ENCODE peak calls at places on chromosome 4, in five cellular contexts. One of them, this sample, is unnamed.

GRCh38 chr4:90572996-90573395 is 445.8 kb downstream of the CCSER1 start:
- DNase-seq in naive thymus-derived CD4-positive, alpha-beta T cell: no peak
- DNase-seq in aorta: no peak
- DNase-seq in GM23338: no peak
- DNase-seq in neuronal stem cell: no peak
- DNase-seq in this sample: no peak

GRCh38 chr4:183639291-183639690 is 19.7 kb downstream of the RWDD4 start:
- DNase-seq in GM23338: no peak
- DNase-seq in aorta: no peak
- DNase-seq in neuronal stem cell: no peak
- DNase-seq in naive thymus-derived CD4-positive, alpha-beta T cell: no peak
- DNase-seq in this sample: no peak

GRCh38 chr4:4780634-4781287 is 78.7 kb upstream of the MSX1 start:
- DNase-seq in naive thymus-derived CD4-positive, alpha-beta T cell: no peak
- DNase-seq in aorta: peak; percentile 73
- DNase-seq in neuronal stem cell: no peak
- DNase-seq in GM23338: no peak
- DNase-seq in this sample: no peak

GRCh38 chr4:8167815-8168214 is 9.2 kb upstream of the ABLIM2 start:
- DNase-seq in aorta: no peak
- DNase-seq in GM23338: no peak
- DNase-seq in naive thymus-derived CD4-positive, alpha-beta T cell: no peak
- DNase-seq in neuronal stem cell: no peak
- DNase-seq in this sample: peak; percentile 45

GRCh38 chr4:26372525-26373172 is 51.8 kb downstream of the RBPJ start:
- DNase-seq in neuronal stem cell: no peak
- DNase-seq in naive thymus-derived CD4-positive, alpha-beta T cell: peak; percentile 40
- DNase-seq in GM23338: peak; percentile 35
- DNase-seq in aorta: no peak
- DNase-seq in this sample: peak; percentile 95

GRCh38 chr4:17038510-17039176 is 140.2 kb upstream of the LDB2 start:
- DNase-seq in neuronal stem cell: no peak
- DNase-seq in naive thymus-derived CD4-positive, alpha-beta T cell: no peak
- DNase-seq in GM23338: peak; percentile 28
- DNase-seq in aorta: no peak
- DNase-seq in this sample: no peak

GRCh38 chr4:107665001-107665400 is 55.0 kb downstream of the PAPSS1 start:
- DNase-seq in GM23338: no peak
- DNase-seq in neuronal stem cell: no peak
- DNase-seq in naive thymus-derived CD4-positive, alpha-beta T cell: no peak
- DNase-seq in aorta: no peak
- DNase-seq in this sample: no peak

GRCh38 chr4:22077571-22077970 is 129.0 kb upstream of the KCNIP4 start:
- DNase-seq in naive thymus-derived CD4-positive, alpha-beta T cell: no peak
- DNase-seq in GM23338: no peak
- DNase-seq in aorta: no peak
- DNase-seq in neuronal stem cell: no peak
- DNase-seq in this sample: no peak

GRCh38 chr4:99723555-99724450 is 66.2 kb upstream of the C4orf54 start:
- DNase-seq in naive thymus-derived CD4-positive, alpha-beta T cell: no peak
- DNase-seq in aorta: peak; percentile 81
- DNase-seq in GM23338: no peak
- DNase-seq in neuronal stem cell: no peak
- DNase-seq in this sample: peak; percentile 78

GRCh38 chr4:87011340-87012034 is 76.7 kb downstream of the AFF1 start:
- DNase-seq in neuronal stem cell: no peak
- DNase-seq in GM23338: peak; percentile 75
- DNase-seq in aorta: no peak
- DNase-seq in naive thymus-derived CD4-positive, alpha-beta T cell: no peak
- DNase-seq in this sample: no peak

GRCh38 chr4:74455361-74456055 is 10.6 kb downstream of the AREG start:
- DNase-seq in naive thymus-derived CD4-positive, alpha-beta T cell: no peak
- DNase-seq in aorta: no peak
- DNase-seq in GM23338: no peak
- DNase-seq in neuronal stem cell: no peak
- DNase-seq in this sample: no peak

GRCh38 chr4:169723207-169723606 is 34.5 kb downstream of the HPF1 start:
- DNase-seq in GM23338: peak; percentile 59
- DNase-seq in aorta: no peak
- DNase-seq in neuronal stem cell: no peak
- DNase-seq in naive thymus-derived CD4-positive, alpha-beta T cell: no peak
- DNase-seq in this sample: no peak

GRCh38 chr4:146654976-146655761 is 16.5 kb downstream of the POU4F2 start:
- DNase-seq in aorta: peak; percentile 71
- DNase-seq in GM23338: peak; percentile 72
- DNase-seq in naive thymus-derived CD4-positive, alpha-beta T cell: no peak
- DNase-seq in neuronal stem cell: peak; percentile 57
- DNase-seq in this sample: no peak

GRCh38 chr4:4606321-4606720 is 64.5 kb upstream of the STX18 start:
- DNase-seq in naive thymus-derived CD4-positive, alpha-beta T cell: no peak
- DNase-seq in aorta: no peak
- DNase-seq in GM23338: no peak
- DNase-seq in neuronal stem cell: no peak
- DNase-seq in this sample: no peak

GRCh38 chr4:182795446-182796238 is 121.5 kb downstream of the DCTD start:
- DNase-seq in GM23338: no peak
- DNase-seq in aorta: no peak
- DNase-seq in neuronal stem cell: no peak
- DNase-seq in naive thymus-derived CD4-positive, alpha-beta T cell: no peak
- DNase-seq in this sample: no peak

GRCh38 chr4:16914208-16914607 is 15.8 kb upstream of the LDB2 start:
- DNase-seq in naive thymus-derived CD4-positive, alpha-beta T cell: no peak
- DNase-seq in neuronal stem cell: no peak
- DNase-seq in GM23338: peak; percentile 69
- DNase-seq in aorta: no peak
- DNase-seq in this sample: peak; percentile 2

GRCh38 chr4:186851291-186852077 is 127.8 kb upstream of the FAT1 start:
- DNase-seq in GM23338: no peak
- DNase-seq in naive thymus-derived CD4-positive, alpha-beta T cell: no peak
- DNase-seq in aorta: no peak
- DNase-seq in neuronal stem cell: no peak
- DNase-seq in this sample: no peak

GRCh38 chr4:156764846-156765245 is 206.8 kb downstream of the PDGFC start:
- DNase-seq in aorta: no peak
- DNase-seq in naive thymus-derived CD4-positive, alpha-beta T cell: no peak
- DNase-seq in GM23338: no peak
- DNase-seq in neuronal stem cell: no peak
- DNase-seq in this sample: no peak

GRCh38 chr4:57691370-57691769 is 581.2 kb upstream of the IGFBP7 start:
- DNase-seq in neuronal stem cell: no peak
- DNase-seq in naive thymus-derived CD4-positive, alpha-beta T cell: no peak
- DNase-seq in aorta: no peak
- DNase-seq in GM23338: no peak
- DNase-seq in this sample: no peak

GRCh38 chr4:24809376-24809775 is 14.0 kb downstream of the SOD3 start:
- DNase-seq in naive thymus-derived CD4-positive, alpha-beta T cell: no peak
- DNase-seq in neuronal stem cell: no peak
- DNase-seq in aorta: no peak
- DNase-seq in GM23338: peak; percentile 74
- DNase-seq in this sample: no peak

GRCh38 chr4:119489305-119489704 is 139.3 kb downstream of the PDE5A start:
- DNase-seq in neuronal stem cell: no peak
- DNase-seq in aorta: no peak
- DNase-seq in naive thymus-derived CD4-positive, alpha-beta T cell: no peak
- DNase-seq in GM23338: no peak
- DNase-seq in this sample: no peak

GRCh38 chr4:147361726-147362125 is 119.2 kb upstream of the EDNRA start:
- DNase-seq in naive thymus-derived CD4-positive, alpha-beta T cell: no peak
- DNase-seq in neuronal stem cell: no peak
- DNase-seq in aorta: no peak
- DNase-seq in GM23338: no peak
- DNase-seq in this sample: no peak

GRCh38 chr4:74423101-74423500 is 21.8 kb upstream of the AREG start:
- DNase-seq in GM23338: no peak
- DNase-seq in aorta: no peak
- DNase-seq in naive thymus-derived CD4-positive, alpha-beta T cell: no peak
- DNase-seq in neuronal stem cell: no peak
- DNase-seq in this sample: no peak

GRCh38 chr4:124018383-124019317 is 622.1 kb downstream of the SPRY1 start:
- DNase-seq in GM23338: peak; percentile 6
- DNase-seq in aorta: no peak
- DNase-seq in neuronal stem cell: no peak
- DNase-seq in naive thymus-derived CD4-positive, alpha-beta T cell: no peak
- DNase-seq in this sample: no peak

GRCh38 chr4:143362392-143363046 is 25.8 kb downstream of the GAB1 start:
- DNase-seq in neuronal stem cell: no peak
- DNase-seq in GM23338: peak; percentile 32
- DNase-seq in naive thymus-derived CD4-positive, alpha-beta T cell: no peak
- DNase-seq in aorta: no peak
- DNase-seq in this sample: no peak

GRCh38 chr4:17812801-17813200 is 2.0 kb downstream of the NCAPG start:
- DNase-seq in neuronal stem cell: no peak
- DNase-seq in naive thymus-derived CD4-positive, alpha-beta T cell: no peak
- DNase-seq in aorta: no peak
- DNase-seq in GM23338: no peak
- DNase-seq in this sample: no peak

GRCh38 chr4:113893546-113893945 is 85.9 kb downstream of the ARSJ start:
- DNase-seq in neuronal stem cell: no peak
- DNase-seq in naive thymus-derived CD4-positive, alpha-beta T cell: no peak
- DNase-seq in GM23338: no peak
- DNase-seq in aorta: no peak
- DNase-seq in this sample: no peak

GRCh38 chr4:140158234-140159030 is 4.4 kb upstream of the MAML3 start:
- DNase-seq in GM23338: no peak
- DNase-seq in naive thymus-derived CD4-positive, alpha-beta T cell: no peak
- DNase-seq in aorta: no peak
- DNase-seq in neuronal stem cell: no peak
- DNase-seq in this sample: no peak

GRCh38 chr4:140100771-140101170 is 53.2 kb downstream of the MAML3 start:
- DNase-seq in GM23338: no peak
- DNase-seq in aorta: no peak
- DNase-seq in neuronal stem cell: no peak
- DNase-seq in naive thymus-derived CD4-positive, alpha-beta T cell: no peak
- DNase-seq in this sample: no peak

GRCh38 chr4:11472535-11472934 is 43.8 kb upstream of the HS3ST1 start:
- DNase-seq in aorta: no peak
- DNase-seq in GM23338: no peak
- DNase-seq in neuronal stem cell: no peak
- DNase-seq in naive thymus-derived CD4-positive, alpha-beta T cell: no peak
- DNase-seq in this sample: no peak

GRCh38 chr4:11469900-11470708 is 41.4 kb upstream of the HS3ST1 start:
- DNase-seq in neuronal stem cell: no peak
- DNase-seq in naive thymus-derived CD4-positive, alpha-beta T cell: no peak
- DNase-seq in aorta: no peak
- DNase-seq in GM23338: peak; percentile 22
- DNase-seq in this sample: no peak

GRCh38 chr4:11468901-11469300 is 40.2 kb upstream of the HS3ST1 start:
- DNase-seq in GM23338: peak; percentile 81
- DNase-seq in aorta: no peak
- DNase-seq in neuronal stem cell: no peak
- DNase-seq in naive thymus-derived CD4-positive, alpha-beta T cell: no peak
- DNase-seq in this sample: no peak

GRCh38 chr4:11471613-11472012 is 42.9 kb upstream of the HS3ST1 start:
- DNase-seq in aorta: no peak
- DNase-seq in naive thymus-derived CD4-positive, alpha-beta T cell: peak; percentile 69
- DNase-seq in GM23338: no peak
- DNase-seq in neuronal stem cell: no peak
- DNase-seq in this sample: no peak

DNA sequence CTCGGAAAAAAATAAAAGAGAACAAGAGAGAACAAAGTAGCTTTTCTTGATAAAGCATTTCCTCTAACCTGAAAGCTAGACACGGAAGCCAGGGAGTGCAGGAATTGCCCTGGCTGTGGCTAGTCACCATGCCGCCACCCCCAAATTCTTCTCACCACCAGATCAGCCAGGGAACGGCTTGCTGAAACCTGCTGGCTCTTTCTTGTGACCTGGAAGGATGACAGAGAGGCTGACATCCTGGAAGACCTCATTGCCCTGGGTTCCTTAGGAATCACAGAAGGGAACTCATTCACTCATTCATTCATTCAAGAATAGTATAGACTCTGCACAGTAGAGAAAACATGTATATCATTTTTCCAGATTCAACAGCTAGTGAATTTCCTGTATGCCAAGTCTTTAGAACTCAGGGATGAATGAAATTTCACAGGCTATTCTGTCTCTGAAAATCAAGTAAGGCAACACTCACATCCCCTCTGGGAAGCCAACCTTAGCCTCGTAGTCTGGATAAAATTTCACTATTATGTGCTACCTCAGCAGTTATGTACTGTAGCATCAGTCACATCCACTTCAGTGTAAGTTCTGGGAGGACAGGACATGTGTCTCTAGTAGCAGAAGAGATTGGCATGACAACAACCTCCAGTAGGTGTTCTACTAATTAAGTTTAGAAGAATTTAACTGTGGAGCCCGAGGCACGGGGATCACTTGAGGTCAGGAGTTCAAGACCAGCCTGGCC is 42.2 kb upstream of the HS3ST1 start:
- DNase-seq in aorta: no peak
- DNase-seq in neuronal stem cell: no peak
- DNase-seq in naive thymus-derived CD4-positive, alpha-beta T cell: peak; percentile 11
- DNase-seq in GM23338: peak; percentile 9
- DNase-seq in this sample: no peak
- H3K27ac ChIP-seq in aorta: no peak overlapping the region
- H3K27ac ChIP-seq in neuronal stem cell: no peak overlapping the region
- H3K27ac ChIP-seq in naive thymus-derived CD4-positive, alpha-beta T cell: peak overlapping the region; percentile 67
- H3K27ac ChIP-seq in GM23338: peak overlapping the region; percentile 68
- H3K27ac ChIP-seq in this sample: peak overlapping the region; percentile 32

GRCh38 chr4:76211769-76212168 is 1.9 kb downstream of the SCARB2 start:
- DNase-seq in neuronal stem cell: no peak
- DNase-seq in GM23338: no peak
- DNase-seq in naive thymus-derived CD4-positive, alpha-beta T cell: no peak
- DNase-seq in aorta: no peak
- DNase-seq in this sample: no peak
- H3K4me3 ChIP-seq in neuronal stem cell: peak overlapping the region; percentile 61
- H3K4me3 ChIP-seq in GM23338: peak overlapping the region; percentile 67
- H3K4me3 ChIP-seq in naive thymus-derived CD4-positive, alpha-beta T cell: no peak overlapping the region
- H3K4me3 ChIP-seq in aorta: peak overlapping the region; percentile 38
- H3K4me3 ChIP-seq in this sample: no peak overlapping the region

GRCh38 chr4:3010998-3011397 is 47.6 kb downstream of the GRK4 start:
- DNase-seq in aorta: no peak
- DNase-seq in naive thymus-derived CD4-positive, alpha-beta T cell: no peak
- DNase-seq in GM23338: no peak
- DNase-seq in neuronal stem cell: no peak
- DNase-seq in this sample: no peak
- H3K27ac ChIP-seq in aorta: no peak overlapping the region
- H3K27ac ChIP-seq in naive thymus-derived CD4-positive, alpha-beta T cell: no peak overlapping the region
- H3K27ac ChIP-seq in GM23338: no peak overlapping the region
- H3K27ac ChIP-seq in neuronal stem cell: no peak overlapping the region
- H3K27ac ChIP-seq in this sample: no peak overlapping the region

GRCh38 chr4:105234582-105234981 is 87.9 kb downstream of the TET2 start:
- DNase-seq in naive thymus-derived CD4-positive, alpha-beta T cell: no peak
- DNase-seq in GM23338: no peak
- DNase-seq in aorta: no peak
- DNase-seq in neuronal stem cell: no peak
- DNase-seq in this sample: no peak
- H3K4me3 ChIP-seq in naive thymus-derived CD4-positive, alpha-beta T cell: no peak overlapping the region
- H3K4me3 ChIP-seq in GM23338: no peak overlapping the region
- H3K4me3 ChIP-seq in aorta: no peak overlapping the region
- H3K4me3 ChIP-seq in neuronal stem cell: no peak overlapping the region
- H3K4me3 ChIP-seq in this sample: no peak overlapping the region

This sample was measured in HL-60.